ENCODE peak calls at places on chromosomes 12 and 14, in six cellular contexts. One of them, this sample, is unnamed.

GRCh38 chr14:101500061-101500460 is 61.2 kb upstream of the DIO3 start:
- DNase-seq in epithelial cell of esophagus: no peak
- DNase-seq in iPS DF 6.9: no peak
- DNase-seq in central memory CD4-positive, alpha-beta T cell: no peak
- DNase-seq in immature natural killer cell: no peak
- DNase-seq in HFF-Myc: no peak
- DNase-seq in this sample: no peak

GRCh38 chr14:102731871-102732800 is 45.1 kb upstream of the TRAF3 start:
- DNase-seq in epithelial cell of esophagus: no peak
- DNase-seq in iPS DF 6.9: no peak
- DNase-seq in immature natural killer cell: no peak
- DNase-seq in central memory CD4-positive, alpha-beta T cell: no peak
- DNase-seq in HFF-Myc: no peak
- DNase-seq in this sample: no peak

GRCh38 chr14:84323450-84323849 is 1206.5 kb upstream of the FLRT2 start:
- DNase-seq in central memory CD4-positive, alpha-beta T cell: no peak
- DNase-seq in iPS DF 6.9: no peak
- DNase-seq in immature natural killer cell: no peak
- DNase-seq in epithelial cell of esophagus: no peak
- DNase-seq in HFF-Myc: no peak
- DNase-seq in this sample: no peak

GRCh38 chr12:66516133-66516532 is 162.7 kb downstream of the GRIP1 start:
- DNase-seq in central memory CD4-positive, alpha-beta T cell: no peak
- DNase-seq in epithelial cell of esophagus: no peak
- DNase-seq in immature natural killer cell: no peak
- DNase-seq in HFF-Myc: no peak
- DNase-seq in iPS DF 6.9: no peak
- DNase-seq in this sample: no peak

GRCh38 chr12:115407723-115408122 is 723.7 kb upstream of the TBX3 start:
- DNase-seq in epithelial cell of esophagus: peak
- DNase-seq in HFF-Myc: no peak
- DNase-seq in iPS DF 6.9: no peak
- DNase-seq in central memory CD4-positive, alpha-beta T cell: no peak
- DNase-seq in immature natural killer cell: no peak
- DNase-seq in this sample: no peak

GRCh38 chr14:60514378-60515243 is 5.7 kb downstream of the SIX6 start:
- DNase-seq in iPS DF 6.9: no peak
- DNase-seq in epithelial cell of esophagus: no peak
- DNase-seq in immature natural killer cell: no peak
- DNase-seq in HFF-Myc: no peak
- DNase-seq in central memory CD4-positive, alpha-beta T cell: no peak
- DNase-seq in this sample: no peak

GRCh38 chr12:2339022-2339431 is 286.2 kb downstream of the CACNA1C start:
- DNase-seq in epithelial cell of esophagus: no peak
- DNase-seq in HFF-Myc: no peak
- DNase-seq in central memory CD4-positive, alpha-beta T cell: no peak
- DNase-seq in iPS DF 6.9: no peak
- DNase-seq in immature natural killer cell: no peak
- DNase-seq in this sample: no peak

GRCh38 chr14:103259801-103260628 is 74.0 kb upstream of the EIF5 start:
- DNase-seq in iPS DF 6.9: no peak
- DNase-seq in HFF-Myc: no peak
- DNase-seq in central memory CD4-positive, alpha-beta T cell: no peak
- DNase-seq in immature natural killer cell: no peak
- DNase-seq in epithelial cell of esophagus: no peak
- DNase-seq in this sample: no peak

GRCh38 chr12:68175566-68176033 is 16.1 kb upstream of the IFNG start:
- DNase-seq in central memory CD4-positive, alpha-beta T cell: peak
- DNase-seq in HFF-Myc: no peak
- DNase-seq in immature natural killer cell: peak
- DNase-seq in epithelial cell of esophagus: no peak
- DNase-seq in iPS DF 6.9: no peak
- DNase-seq in this sample: no peak

GRCh38 chr14:49193365-49194050 is 392.7 kb downstream of the RPS29 start:
- DNase-seq in epithelial cell of esophagus: no peak
- DNase-seq in central memory CD4-positive, alpha-beta T cell: no peak
- DNase-seq in immature natural killer cell: no peak
- DNase-seq in HFF-Myc: no peak
- DNase-seq in iPS DF 6.9: no peak
- DNase-seq in this sample: no peak

GRCh38 chr14:67934087-67934486 is 114.5 kb downstream of the RAD51B start:
- DNase-seq in HFF-Myc: peak
- DNase-seq in iPS DF 6.9: peak
- DNase-seq in epithelial cell of esophagus: peak
- DNase-seq in central memory CD4-positive, alpha-beta T cell: peak
- DNase-seq in immature natural killer cell: peak
- DNase-seq in this sample: no peak

GRCh38 chr12:120238224-120238616 is 27.3 kb downstream of the PXN start:
- DNase-seq in HFF-Myc: no peak
- DNase-seq in iPS DF 6.9: no peak
- DNase-seq in central memory CD4-positive, alpha-beta T cell: no peak
- DNase-seq in immature natural killer cell: no peak
- DNase-seq in epithelial cell of esophagus: no peak
- DNase-seq in this sample: no peak

GRCh38 chr12:89038831-89039509 is 313.3 kb downstream of the DUSP6 start:
- DNase-seq in central memory CD4-positive, alpha-beta T cell: no peak
- DNase-seq in immature natural killer cell: no peak
- DNase-seq in iPS DF 6.9: no peak
- DNase-seq in epithelial cell of esophagus: no peak
- DNase-seq in HFF-Myc: no peak
- DNase-seq in this sample: no peak

GRCh38 chr14:67436006-67436866 is 24.3 kb upstream of the PLEK2 start:
- DNase-seq in immature natural killer cell: no peak
- DNase-seq in HFF-Myc: no peak
- DNase-seq in epithelial cell of esophagus: no peak
- DNase-seq in iPS DF 6.9: no peak
- DNase-seq in central memory CD4-positive, alpha-beta T cell: no peak
- DNase-seq in this sample: no peak

GRCh38 chr12:123807670-123808069 is 45.6 kb downstream of the DNAH10 start:
- DNase-seq in iPS DF 6.9: no peak
- DNase-seq in immature natural killer cell: no peak
- DNase-seq in central memory CD4-positive, alpha-beta T cell: no peak
- DNase-seq in HFF-Myc: no peak
- DNase-seq in epithelial cell of esophagus: no peak
- DNase-seq in this sample: no peak

GRCh38 chr12:75888398-75888797 is 143.2 kb downstream of the PHLDA1 start:
- DNase-seq in HFF-Myc: no peak
- DNase-seq in epithelial cell of esophagus: no peak
- DNase-seq in iPS DF 6.9: no peak
- DNase-seq in immature natural killer cell: no peak
- DNase-seq in central memory CD4-positive, alpha-beta T cell: no peak
- DNase-seq in this sample: no peak

GRCh38 chr14:71629765-71630502 is 302.3 kb upstream of the RGS6 start:
- DNase-seq in iPS DF 6.9: no peak
- DNase-seq in epithelial cell of esophagus: no peak
- DNase-seq in central memory CD4-positive, alpha-beta T cell: no peak
- DNase-seq in HFF-Myc: no peak
- DNase-seq in immature natural killer cell: no peak
- DNase-seq in this sample: no peak

GRCh38 chr12:57726884-57727757 is 11.4 kb downstream of the AGAP2 start:
- DNase-seq in central memory CD4-positive, alpha-beta T cell: no peak
- DNase-seq in HFF-Myc: no peak
- DNase-seq in iPS DF 6.9: no peak
- DNase-seq in epithelial cell of esophagus: peak
- DNase-seq in immature natural killer cell: no peak
- DNase-seq in this sample: no peak

GRCh38 chr12:30794020-30794419 is 39.3 kb upstream of the CAPRIN2 start:
- DNase-seq in iPS DF 6.9: no peak
- DNase-seq in epithelial cell of esophagus: no peak
- DNase-seq in central memory CD4-positive, alpha-beta T cell: no peak
- DNase-seq in HFF-Myc: no peak
- DNase-seq in immature natural killer cell: no peak
- DNase-seq in this sample: no peak

GRCh38 chr14:92577321-92577742 is 63.8 kb downstream of the RIN3 start:
- DNase-seq in central memory CD4-positive, alpha-beta T cell: peak
- DNase-seq in immature natural killer cell: peak
- DNase-seq in iPS DF 6.9: no peak
- DNase-seq in HFF-Myc: no peak
- DNase-seq in epithelial cell of esophagus: no peak
- DNase-seq in this sample: no peak

GRCh38 chr12:39682689-39683477 is 63.3 kb upstream of the ABCD2 start:
- DNase-seq in HFF-Myc: no peak
- DNase-seq in central memory CD4-positive, alpha-beta T cell: peak
- DNase-seq in iPS DF 6.9: no peak
- DNase-seq in epithelial cell of esophagus: no peak
- DNase-seq in immature natural killer cell: peak
- DNase-seq in this sample: no peak

GRCh38 chr12:107318554-107318803 is 225.1 kb upstream of the CRY1 start:
- DNase-seq in iPS DF 6.9: no peak
- DNase-seq in central memory CD4-positive, alpha-beta T cell: no peak
- DNase-seq in epithelial cell of esophagus: no peak
- DNase-seq in HFF-Myc: no peak
- DNase-seq in immature natural killer cell: no peak
- DNase-seq in this sample: no peak

GRCh38 chr12:94704452-94704871 is 54.1 kb upstream of the TMCC3 start:
- DNase-seq in epithelial cell of esophagus: peak
- DNase-seq in iPS DF 6.9: no peak
- DNase-seq in HFF-Myc: peak
- DNase-seq in central memory CD4-positive, alpha-beta T cell: no peak
- DNase-seq in immature natural killer cell: peak
- DNase-seq in this sample: no peak

GRCh38 chr12:101297661-101298060 is 17.8 kb downstream of the UTP20 start:
- DNase-seq in immature natural killer cell: no peak
- DNase-seq in iPS DF 6.9: no peak
- DNase-seq in epithelial cell of esophagus: peak
- DNase-seq in HFF-Myc: no peak
- DNase-seq in central memory CD4-positive, alpha-beta T cell: no peak
- DNase-seq in this sample: no peak

GRCh38 chr14:25953532-25954144 is 644.2 kb downstream of the NOVA1 start:
- DNase-seq in HFF-Myc: no peak
- DNase-seq in central memory CD4-positive, alpha-beta T cell: no peak
- DNase-seq in epithelial cell of esophagus: peak
- DNase-seq in immature natural killer cell: no peak
- DNase-seq in iPS DF 6.9: no peak
- DNase-seq in this sample: no peak

GRCh38 chr12:6230321-6231110 is 30.3 kb downstream of the CD9 start:
- DNase-seq in HFF-Myc: no peak
- DNase-seq in epithelial cell of esophagus: peak
- DNase-seq in immature natural killer cell: peak
- DNase-seq in iPS DF 6.9: no peak
- DNase-seq in central memory CD4-positive, alpha-beta T cell: peak
- DNase-seq in this sample: peak

GRCh38 chr12:28209782-28210181 is 19.5 kb downstream of the CCDC91 start:
- DNase-seq in immature natural killer cell: no peak
- DNase-seq in HFF-Myc: no peak
- DNase-seq in epithelial cell of esophagus: no peak
- DNase-seq in iPS DF 6.9: no peak
- DNase-seq in central memory CD4-positive, alpha-beta T cell: no peak
- DNase-seq in this sample: no peak

GRCh38 chr12:54988402-54989054 is 4.0 kb upstream of the TESPA1 start:
- DNase-seq in iPS DF 6.9: no peak
- DNase-seq in immature natural killer cell: no peak
- DNase-seq in central memory CD4-positive, alpha-beta T cell: no peak
- DNase-seq in epithelial cell of esophagus: peak
- DNase-seq in HFF-Myc: no peak
- DNase-seq in this sample: peak

GRCh38 chr12:70190252-70191010 is 52.8 kb upstream of the CNOT2 start:
- DNase-seq in immature natural killer cell: no peak
- DNase-seq in central memory CD4-positive, alpha-beta T cell: no peak
- DNase-seq in HFF-Myc: no peak
- DNase-seq in epithelial cell of esophagus: peak
- DNase-seq in iPS DF 6.9: no peak
- DNase-seq in this sample: no peak

GRCh38 chr12:9118161-9118560 is 2.4 kb upstream of the A2M start:
- DNase-seq in immature natural killer cell: no peak
- DNase-seq in HFF-Myc: peak
- DNase-seq in central memory CD4-positive, alpha-beta T cell: no peak
- DNase-seq in iPS DF 6.9: no peak
- DNase-seq in epithelial cell of esophagus: peak
- DNase-seq in this sample: no peak

GRCh38 chr14:22540811-22541360 is 48.1 kb downstream of the DAD1 start:
- DNase-seq in iPS DF 6.9: no peak
- DNase-seq in central memory CD4-positive, alpha-beta T cell: no peak
- DNase-seq in HFF-Myc: no peak
- DNase-seq in epithelial cell of esophagus: no peak
- DNase-seq in immature natural killer cell: no peak
- DNase-seq in this sample: no peak

GRCh38 chr14:39617537-39617936 is 185.3 kb upstream of the FBXO33 start:
- DNase-seq in immature natural killer cell: no peak
- DNase-seq in epithelial cell of esophagus: no peak
- DNase-seq in central memory CD4-positive, alpha-beta T cell: no peak
- DNase-seq in HFF-Myc: no peak
- DNase-seq in iPS DF 6.9: no peak
- DNase-seq in this sample: no peak

GRCh38 chr14:57999471-57999870 is 133.6 kb upstream of the SLC35F4 start:
- DNase-seq in immature natural killer cell: no peak
- DNase-seq in epithelial cell of esophagus: no peak
- DNase-seq in iPS DF 6.9: no peak
- DNase-seq in central memory CD4-positive, alpha-beta T cell: no peak
- DNase-seq in HFF-Myc: no peak
- DNase-seq in this sample: no peak

GRCh38 chr12:40325349-40325960 is 100.7 kb downstream of the LRRK2 start:
- DNase-seq in HFF-Myc: no peak
- DNase-seq in iPS DF 6.9: peak
- DNase-seq in central memory CD4-positive, alpha-beta T cell: no peak
- DNase-seq in immature natural killer cell: no peak
- DNase-seq in epithelial cell of esophagus: peak
- DNase-seq in this sample: no peak

GRCh38 chr12:11705010-11705409 is 55.5 kb downstream of the ETV6 start:
- DNase-seq in iPS DF 6.9: no peak
- DNase-seq in HFF-Myc: no peak
- DNase-seq in central memory CD4-positive, alpha-beta T cell: no peak
- DNase-seq in immature natural killer cell: no peak
- DNase-seq in epithelial cell of esophagus: peak
- DNase-seq in this sample: no peak

GRCh38 chr12:108193922-108194321 is 64.8 kb downstream of the WSCD2 start:
- DNase-seq in central memory CD4-positive, alpha-beta T cell: no peak
- DNase-seq in epithelial cell of esophagus: peak
- DNase-seq in HFF-Myc: no peak
- DNase-seq in iPS DF 6.9: no peak
- DNase-seq in immature natural killer cell: no peak
- DNase-seq in this sample: no peak

GRCh38 chr12:19186722-19187661 is 57.5 kb downstream of the PLEKHA5 start:
- DNase-seq in central memory CD4-positive, alpha-beta T cell: peak
- DNase-seq in epithelial cell of esophagus: peak
- DNase-seq in immature natural killer cell: peak
- DNase-seq in iPS DF 6.9: no peak
- DNase-seq in HFF-Myc: peak
- DNase-seq in this sample: no peak

GRCh38 chr12:122875590-122876220 is 20.2 kb downstream of the VPS37B start:
- DNase-seq in iPS DF 6.9: no peak
- DNase-seq in HFF-Myc: no peak
- DNase-seq in immature natural killer cell: no peak
- DNase-seq in central memory CD4-positive, alpha-beta T cell: no peak
- DNase-seq in epithelial cell of esophagus: no peak
- DNase-seq in this sample: no peak

GRCh38 chr14:98909251-98909944 is 362.6 kb downstream of the BCL11B start:
- DNase-seq in HFF-Myc: no peak
- DNase-seq in epithelial cell of esophagus: peak
- DNase-seq in iPS DF 6.9: no peak
- DNase-seq in immature natural killer cell: no peak
- DNase-seq in central memory CD4-positive, alpha-beta T cell: no peak
- DNase-seq in this sample: no peak